ENCODE peak calls at places on chromosome 11, in seven cellular contexts. M is cardiac fibroblast; Z is GM19239; W is activated naive CD8-positive, alpha-beta T cell treated with anti-CD3 and anti-CD28 coated beads, Interleukin-2, amount 50 U/mL, for 16 hours; O is NCI-H774; G is T-helper 17 cell; I is adrenal gland. B is an unnamed sample.

GRCh38 chr11:83601201-83601992 is 315.2 kb upstream of the CCDC90B start:
- DNase-seq in M (no peak), Z (no peak), W (no peak), O (no peak), G (no peak), I (no peak), B (no peak)

GRCh38 chr11:119493712-119494111 is 70.7 kb upstream of the THY1 start:
- DNase-seq in M (peak; percentile 30), Z (no peak), W (no peak), O (no peak), G (no peak), I (peak; percentile 47), B (no peak)

GRCh38 chr11:18927550-18928322 is 11.5 kb downstream of the MRGPRX1 start:
- DNase-seq in M (no peak), Z (no peak), W (no peak), O (no peak), G (no peak), I (no peak), B (no peak)

GRCh38 chr11:66747480-66747879 is 18.5 kb upstream of the SPTBN2 start:
- DNase-seq in M (no peak), Z (no peak), W (no peak), O (no peak), G (no peak), I (no peak), B (no peak)

GRCh38 chr11:122850076-122850631 is 11.9 kb downstream of the CRTAM start:
- DNase-seq in M (peak; percentile 52), Z (no peak), W (peak; percentile 54), O (no peak), G (no peak), I (no peak), B (no peak)

GRCh38 chr11:17506942-17507341 is 30.3 kb upstream of the ABCC8 start:
- DNase-seq in M (no peak), Z (no peak), W (no peak), O (no peak), G (no peak), I (no peak), B (no peak)

GRCh38 chr11:45732343-45732742 is 66.9 kb upstream of the CHST1 start:
- DNase-seq in M (no peak), Z (no peak), W (no peak), O (no peak), G (no peak), I (no peak), B (no peak)

GRCh38 chr11:32916994-32917393 is 24.4 kb downstream of the QSER1 start:
- DNase-seq in M (no peak), Z (no peak), W (no peak), O (no peak), G (no peak), I (no peak), B (no peak)

GRCh38 chr11:439315-440064 is 2.3 kb downstream of the ANO9 start:
- DNase-seq in M (no peak), Z (no peak), W (no peak), O (no peak), G (no peak), I (no peak), B (peak; percentile 58)